ENCODE peak calls at places on chromosome 17, in eight cellular contexts. H is WTC11, D is HepG2, J is SK-N-SH, W is A549, Q is HCT116, Y is H1, V is K562. L is an unnamed sample.
A peak's percentile ranks its signal among the peaks of the same experiment; 100 is the strongest.

GRCh38 chr17:17704931-17705330 is 23.7 kb downstream of the RAI1 start:
- DNase-seq in H (no peak), D (no peak), J (no peak), W (no peak), Q (no peak), Y (no peak), V (no peak), L (no peak)

GRCh38 chr17:61409301-61410099 is 9.9 kb downstream of the TBX2 start:
- DNase-seq in H (peak; percentile 55), D (no peak), J (peak; percentile 73), W (peak; percentile 75), Q (peak; percentile 36), Y (peak; percentile 73), V (peak; percentile 50), L (peak; percentile 66)

GRCh38 chr17:27654654-27655524 is 23.9 kb downstream of the LGALS9 start:
- DNase-seq in H (peak; percentile 91), D (peak; percentile 85), J (peak; percentile 93), W (peak; percentile 92), Q (peak; percentile 76), Y (peak; percentile 93), V (peak; percentile 91), L (peak; percentile 88)

GRCh38 chr17:56918916-56919315 is 5.1 kb upstream of the TRIM25 start:
- DNase-seq in H (no peak), D (no peak), J (no peak), W (no peak), Q (no peak), Y (no peak), V (peak; percentile 24), L (peak; percentile 90)

GRCh38 chr17:82566129-82566995 is 46.8 kb downstream of the FOXK2 start:
- DNase-seq in H (no peak), D (no peak), J (peak; percentile 20), W (no peak), Q (no peak), Y (no peak), V (no peak), L (no peak)

GRCh38 chr17:78668847-78669246 is 91.7 kb upstream of the DNAH17 start:
- DNase-seq in H (no peak), D (no peak), J (no peak), W (no peak), Q (no peak), Y (no peak), V (no peak), L (no peak)

GRCh38 chr17:7717756-7718350 is 309 bp downstream of the DNAH2 start:
- DNase-seq in H (no peak), D (no peak), J (no peak), W (no peak), Q (no peak), Y (no peak), V (no peak), L (peak; percentile 46)

GRCh38 chr17:2042355-2042929 is 620 bp downstream of the OVCA2 start:
- DNase-seq in H (no peak), D (no peak), J (peak; percentile 65), W (peak; percentile 61), Q (no peak), Y (no peak), V (peak; percentile 49), L (no peak)

GRCh38 chr17:68468785-68469184 is 11.5 kb upstream of the WIPI1 start:
- DNase-seq in H (no peak), D (peak; percentile 76), J (no peak), W (no peak), Q (no peak), Y (no peak), V (no peak), L (no peak)

GRCh38 chr17:45246861-45247428 is 14.9 kb downstream of the SPATA32 start:
- DNase-seq in H (peak; percentile 73), D (no peak), J (peak; percentile 92), W (peak; percentile 56), Q (no peak), Y (peak; percentile 83), V (peak; percentile 43), L (no peak)

GRCh38 chr17:29014716-29015115 is 8.9 kb upstream of the SEZ6 start:
- DNase-seq in H (no peak), D (no peak), J (no peak), W (no peak), Q (no peak), Y (no peak), V (no peak), L (no peak)

GRCh38 chr17:57636985-57637667 is 108.0 kb downstream of the CCDC182 start:
- DNase-seq in H (no peak), D (no peak), J (no peak), W (no peak), Q (no peak), Y (no peak), V (no peak), L (no peak)

GRCh38 chr17:80850817-80851216 is 140.8 kb upstream of the CHMP6 start:
- DNase-seq in H (no peak), D (no peak), J (no peak), W (no peak), Q (no peak), Y (no peak), V (no peak), L (no peak)

GRCh38 chr17:31561469-31562412 is 170.3 kb downstream of the RAB11FIP4 start:
- DNase-seq in H (no peak), D (no peak), J (no peak), W (no peak), Q (no peak), Y (no peak), V (no peak), L (peak; percentile 68)

GRCh38 chr17:79064026-79064425 is 10.6 kb upstream of the ENGASE start:
- DNase-seq in H (no peak), D (no peak), J (no peak), W (no peak), Q (no peak), Y (no peak), V (no peak), L (no peak)

GRCh38 chr17:57413848-57414651 is 157.7 kb downstream of the MSI2 start:
- DNase-seq in H (no peak), D (peak; percentile 98), J (no peak), W (peak; percentile 67), Q (no peak), Y (no peak), V (no peak), L (no peak)

GRCh38 chr17:6487243-6488007 is 43.2 kb downstream of the PIMREG start:
- DNase-seq in H (no peak), D (no peak), J (no peak), W (no peak), Q (no peak), Y (no peak), V (no peak), L (no peak)

GRCh38 chr17:1486802-1487695 is 5.4 kb downstream of the MYO1C start:
- DNase-seq in H (peak; percentile 64), D (no peak), J (no peak), W (peak; percentile 92), Q (peak; percentile 68), Y (peak; percentile 79), V (peak; percentile 19), L (peak; percentile 66)

GRCh38 chr17:47652570-47652969 is 2.9 kb downstream of the KPNB1 start:
- DNase-seq in H (no peak), D (no peak), J (no peak), W (no peak), Q (no peak), Y (no peak), V (no peak), L (no peak)

GRCh38 chr17:40963838-40964237 is 2.9 kb downstream of the KRT39 start:
- DNase-seq in H (no peak), D (no peak), J (peak; percentile 19), W (peak; percentile 37), Q (no peak), Y (no peak), V (peak; percentile 27), L (peak; percentile 6)
- TF ChIP-seq CTCF in H (peak; percentile 60), D (peak; percentile 56), J (peak; percentile 79), W (peak; percentile 45), Q (peak; percentile 64), Y (no peak), V (no peak), L (peak; percentile 65)

GRCh38 chr17:64214950-64215349 is 48.1 kb downstream of the TEX2 start:
- DNase-seq in H (no peak), D (no peak), J (no peak), W (no peak), Q (no peak), Y (no peak), V (no peak), L (no peak)

GRCh38 chr17:64216385-64217248 is 46.4 kb downstream of the TEX2 start:
- DNase-seq in H (peak; percentile 46), D (peak; percentile 94), J (peak; percentile 48), W (no peak), Q (no peak), Y (peak; percentile 55), V (peak; percentile 74), L (no peak)

GRCh38 chr17:64212122-64212521 is 50.9 kb downstream of the TEX2 start:
- DNase-seq in H (no peak), D (no peak), J (no peak), W (no peak), Q (no peak), Y (no peak), V (no peak), L (no peak)

GRCh38 chr17:64216030-64216384 is 47.1 kb downstream of the TEX2 start:
- DNase-seq in H (no peak), D (no peak), J (no peak), W (no peak), Q (no peak), Y (no peak), V (no peak), L (no peak)

GRCh38 chr17:64213995-64214507 is 49.0 kb downstream of the TEX2 start:
- DNase-seq in H (no peak), D (no peak), J (no peak), W (no peak), Q (no peak), Y (no peak), V (peak; percentile 87), L (no peak)
- TF ChIP-seq MAX in H (no peak), D (no peak), J (no peak), W (no peak), Q (no peak), Y (no peak), V (peak; percentile 70), L (no peak)

DNA sequence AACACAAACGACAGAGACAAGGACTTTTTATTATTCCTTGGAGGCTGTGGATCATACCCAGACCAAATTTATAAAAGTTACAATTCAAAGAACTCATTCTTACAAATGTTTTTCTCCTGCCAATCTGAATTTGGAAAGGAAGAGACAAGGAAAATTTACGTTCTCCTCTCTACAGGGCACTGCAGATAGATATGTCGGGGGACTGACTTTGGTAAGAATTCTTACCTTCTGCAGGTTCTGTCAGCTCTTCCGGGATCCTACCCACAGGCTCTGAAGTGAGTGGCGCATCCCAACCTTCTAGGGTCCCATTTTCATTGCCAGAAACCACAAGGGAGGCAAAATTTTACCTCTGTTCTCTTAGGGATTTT is 2.2 kb upstream of the SLFN12L start:
- DNase-seq in H (no peak), D (no peak), J (no peak), W (no peak), Q (no peak), Y (no peak), V (no peak), L (no peak)
- TF ChIP-seq CTCF in H (no peak), D (no peak), J (no peak), W (peak; percentile 42), Q (no peak), Y (no peak), V (no peak), L (no peak)

DNA sequence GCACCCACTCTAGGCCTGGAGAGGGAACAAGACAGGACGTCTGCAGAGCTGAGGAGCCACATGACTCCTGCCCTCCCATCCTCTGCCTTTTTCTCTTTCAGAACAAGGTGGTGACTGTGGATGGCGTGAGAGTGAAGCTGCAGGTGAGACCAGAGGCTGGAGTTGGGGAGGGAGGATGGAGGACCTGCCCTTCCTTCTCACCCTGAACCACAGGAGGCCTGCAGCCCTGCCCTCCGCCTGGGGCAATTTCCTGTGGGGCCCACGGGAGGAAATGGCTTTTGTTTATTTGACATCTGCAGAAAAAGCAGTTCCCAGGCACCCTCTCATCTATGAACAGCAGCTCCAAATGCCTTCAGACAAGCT is 5.1 kb downstream of the RAB37 start:
- DNase-seq in H (no peak), D (no peak), J (no peak), W (no peak), Q (no peak), Y (no peak), V (no peak), L (peak; percentile 92)
- TF ChIP-seq MAX in H (no peak), D (no peak), J (no peak), W (no peak), Q (no peak), Y (no peak), V (no peak), L (no peak)